ENCODE peak calls at places on chromosomes 12 and 14, in eight cellular contexts. One of them, this sample, is unnamed.
A peak's percentile ranks its signal among the peaks of the same experiment; 100 is the strongest.

GRCh38 chr14:90536092-90536491 is 139.3 kb downstream of the CALM1 start:
- ATAC-seq in Panc1: no peak
- ATAC-seq in activated naive CD8-positive, alpha-beta T cell treated with anti-CD3 and anti-CD28 coated beads, Interleukin-2, amount 50 U/mL, for 24 hours: no peak
- ATAC-seq in DND-41: no peak
- ATAC-seq in stimulated activated effector memory CD8-positive, alpha-beta T cell treated with anti-CD3 and anti-CD28 coated beads, Interleukin-12 subunit alpha, Interleukin-12 subunit beta, amount 100 ng/mL, for 72 hours: no peak
- ATAC-seq in left lobe of liver: peak; percentile 33
- ATAC-seq in activated T-cell treated with anti-CD3 and anti-CD28 coated beads, Interleukin-2, amount 50 U/mL, for 72 hours: no peak
- ATAC-seq in effector memory CD8-positive, alpha-beta T cell: no peak
- ATAC-seq in this sample: no peak

GRCh38 chr12:54439096-54439495 is 20.0 kb upstream of the ITGA5 start:
- ATAC-seq in Panc1: peak; percentile 15
- ATAC-seq in activated naive CD8-positive, alpha-beta T cell treated with anti-CD3 and anti-CD28 coated beads, Interleukin-2, amount 50 U/mL, for 24 hours: no peak
- ATAC-seq in DND-41: no peak
- ATAC-seq in stimulated activated effector memory CD8-positive, alpha-beta T cell treated with anti-CD3 and anti-CD28 coated beads, Interleukin-12 subunit alpha, Interleukin-12 subunit beta, amount 100 ng/mL, for 72 hours: no peak
- ATAC-seq in left lobe of liver: peak; percentile 34
- ATAC-seq in activated T-cell treated with anti-CD3 and anti-CD28 coated beads, Interleukin-2, amount 50 U/mL, for 72 hours: no peak
- ATAC-seq in effector memory CD8-positive, alpha-beta T cell: no peak
- ATAC-seq in this sample: no peak

GRCh38 chr14:64682173-64682710 is 22.0 kb upstream of the PLEKHG3 start:
- ATAC-seq in Panc1: peak; percentile 32
- ATAC-seq in activated naive CD8-positive, alpha-beta T cell treated with anti-CD3 and anti-CD28 coated beads, Interleukin-2, amount 50 U/mL, for 24 hours: no peak
- ATAC-seq in DND-41: no peak
- ATAC-seq in stimulated activated effector memory CD8-positive, alpha-beta T cell treated with anti-CD3 and anti-CD28 coated beads, Interleukin-12 subunit alpha, Interleukin-12 subunit beta, amount 100 ng/mL, for 72 hours: no peak
- ATAC-seq in left lobe of liver: peak; percentile 32
- ATAC-seq in activated T-cell treated with anti-CD3 and anti-CD28 coated beads, Interleukin-2, amount 50 U/mL, for 72 hours: no peak
- ATAC-seq in effector memory CD8-positive, alpha-beta T cell: no peak
- ATAC-seq in this sample: no peak

GRCh38 chr14:55782166-55782565 is 202.2 kb downstream of the KTN1 start:
- ATAC-seq in Panc1: no peak
- ATAC-seq in activated naive CD8-positive, alpha-beta T cell treated with anti-CD3 and anti-CD28 coated beads, Interleukin-2, amount 50 U/mL, for 24 hours: no peak
- ATAC-seq in DND-41: no peak
- ATAC-seq in stimulated activated effector memory CD8-positive, alpha-beta T cell treated with anti-CD3 and anti-CD28 coated beads, Interleukin-12 subunit alpha, Interleukin-12 subunit beta, amount 100 ng/mL, for 72 hours: no peak
- ATAC-seq in left lobe of liver: no peak
- ATAC-seq in activated T-cell treated with anti-CD3 and anti-CD28 coated beads, Interleukin-2, amount 50 U/mL, for 72 hours: no peak
- ATAC-seq in effector memory CD8-positive, alpha-beta T cell: no peak
- ATAC-seq in this sample: peak; percentile 50

GRCh38 chr14:81991998-81992397 is 458.3 kb upstream of the SEL1L start:
- ATAC-seq in Panc1: no peak
- ATAC-seq in activated naive CD8-positive, alpha-beta T cell treated with anti-CD3 and anti-CD28 coated beads, Interleukin-2, amount 50 U/mL, for 24 hours: no peak
- ATAC-seq in DND-41: no peak
- ATAC-seq in stimulated activated effector memory CD8-positive, alpha-beta T cell treated with anti-CD3 and anti-CD28 coated beads, Interleukin-12 subunit alpha, Interleukin-12 subunit beta, amount 100 ng/mL, for 72 hours: no peak
- ATAC-seq in left lobe of liver: peak; percentile 66
- ATAC-seq in activated T-cell treated with anti-CD3 and anti-CD28 coated beads, Interleukin-2, amount 50 U/mL, for 72 hours: no peak
- ATAC-seq in effector memory CD8-positive, alpha-beta T cell: no peak
- ATAC-seq in this sample: no peak

GRCh38 chr12:8922544-8922943 is 8.2 kb downstream of the PHC1 start:
- ATAC-seq in Panc1: no peak
- ATAC-seq in activated naive CD8-positive, alpha-beta T cell treated with anti-CD3 and anti-CD28 coated beads, Interleukin-2, amount 50 U/mL, for 24 hours: no peak
- ATAC-seq in DND-41: no peak
- ATAC-seq in stimulated activated effector memory CD8-positive, alpha-beta T cell treated with anti-CD3 and anti-CD28 coated beads, Interleukin-12 subunit alpha, Interleukin-12 subunit beta, amount 100 ng/mL, for 72 hours: no peak
- ATAC-seq in left lobe of liver: no peak
- ATAC-seq in activated T-cell treated with anti-CD3 and anti-CD28 coated beads, Interleukin-2, amount 50 U/mL, for 72 hours: no peak
- ATAC-seq in effector memory CD8-positive, alpha-beta T cell: no peak
- ATAC-seq in this sample: no peak

GRCh38 chr12:122984612-122985358 is 4.3 kb downstream of the ARL6IP4 start:
- ATAC-seq in Panc1: no peak
- ATAC-seq in activated naive CD8-positive, alpha-beta T cell treated with anti-CD3 and anti-CD28 coated beads, Interleukin-2, amount 50 U/mL, for 24 hours: no peak
- ATAC-seq in DND-41: no peak
- ATAC-seq in stimulated activated effector memory CD8-positive, alpha-beta T cell treated with anti-CD3 and anti-CD28 coated beads, Interleukin-12 subunit alpha, Interleukin-12 subunit beta, amount 100 ng/mL, for 72 hours: no peak
- ATAC-seq in left lobe of liver: peak; percentile 53
- ATAC-seq in activated T-cell treated with anti-CD3 and anti-CD28 coated beads, Interleukin-2, amount 50 U/mL, for 72 hours: no peak
- ATAC-seq in effector memory CD8-positive, alpha-beta T cell: no peak
- ATAC-seq in this sample: no peak

GRCh38 chr12:2344892-2345291 is 292.1 kb downstream of the CACNA1C start:
- ATAC-seq in Panc1: no peak
- ATAC-seq in activated naive CD8-positive, alpha-beta T cell treated with anti-CD3 and anti-CD28 coated beads, Interleukin-2, amount 50 U/mL, for 24 hours: no peak
- ATAC-seq in DND-41: no peak
- ATAC-seq in stimulated activated effector memory CD8-positive, alpha-beta T cell treated with anti-CD3 and anti-CD28 coated beads, Interleukin-12 subunit alpha, Interleukin-12 subunit beta, amount 100 ng/mL, for 72 hours: no peak
- ATAC-seq in left lobe of liver: no peak
- ATAC-seq in activated T-cell treated with anti-CD3 and anti-CD28 coated beads, Interleukin-2, amount 50 U/mL, for 72 hours: no peak
- ATAC-seq in effector memory CD8-positive, alpha-beta T cell: no peak
- ATAC-seq in this sample: no peak

GRCh38 chr12:82912406-82912805 is 225.7 kb downstream of the TMTC2 start:
- ATAC-seq in Panc1: no peak
- ATAC-seq in activated naive CD8-positive, alpha-beta T cell treated with anti-CD3 and anti-CD28 coated beads, Interleukin-2, amount 50 U/mL, for 24 hours: no peak
- ATAC-seq in DND-41: no peak
- ATAC-seq in stimulated activated effector memory CD8-positive, alpha-beta T cell treated with anti-CD3 and anti-CD28 coated beads, Interleukin-12 subunit alpha, Interleukin-12 subunit beta, amount 100 ng/mL, for 72 hours: no peak
- ATAC-seq in left lobe of liver: no peak
- ATAC-seq in activated T-cell treated with anti-CD3 and anti-CD28 coated beads, Interleukin-2, amount 50 U/mL, for 72 hours: no peak
- ATAC-seq in effector memory CD8-positive, alpha-beta T cell: no peak
- ATAC-seq in this sample: no peak

GRCh38 chr12:92141585-92142244 is 3.9 kb downstream of the BTG1 start:
- ATAC-seq in Panc1: no peak
- ATAC-seq in activated naive CD8-positive, alpha-beta T cell treated with anti-CD3 and anti-CD28 coated beads, Interleukin-2, amount 50 U/mL, for 24 hours: no peak
- ATAC-seq in DND-41: no peak
- ATAC-seq in stimulated activated effector memory CD8-positive, alpha-beta T cell treated with anti-CD3 and anti-CD28 coated beads, Interleukin-12 subunit alpha, Interleukin-12 subunit beta, amount 100 ng/mL, for 72 hours: no peak
- ATAC-seq in left lobe of liver: no peak
- ATAC-seq in activated T-cell treated with anti-CD3 and anti-CD28 coated beads, Interleukin-2, amount 50 U/mL, for 72 hours: no peak
- ATAC-seq in effector memory CD8-positive, alpha-beta T cell: no peak
- ATAC-seq in this sample: no peak

GRCh38 chr14:55355922-55356321 is 55.7 kb downstream of the ATG14 start:
- ATAC-seq in Panc1: no peak
- ATAC-seq in activated naive CD8-positive, alpha-beta T cell treated with anti-CD3 and anti-CD28 coated beads, Interleukin-2, amount 50 U/mL, for 24 hours: no peak
- ATAC-seq in DND-41: no peak
- ATAC-seq in stimulated activated effector memory CD8-positive, alpha-beta T cell treated with anti-CD3 and anti-CD28 coated beads, Interleukin-12 subunit alpha, Interleukin-12 subunit beta, amount 100 ng/mL, for 72 hours: no peak
- ATAC-seq in left lobe of liver: no peak
- ATAC-seq in activated T-cell treated with anti-CD3 and anti-CD28 coated beads, Interleukin-2, amount 50 U/mL, for 72 hours: no peak
- ATAC-seq in effector memory CD8-positive, alpha-beta T cell: no peak
- ATAC-seq in this sample: no peak

GRCh38 chr12:91667698-91668097 is 477.9 kb downstream of the BTG1 start:
- ATAC-seq in Panc1: no peak
- ATAC-seq in activated naive CD8-positive, alpha-beta T cell treated with anti-CD3 and anti-CD28 coated beads, Interleukin-2, amount 50 U/mL, for 24 hours: no peak
- ATAC-seq in DND-41: no peak
- ATAC-seq in stimulated activated effector memory CD8-positive, alpha-beta T cell treated with anti-CD3 and anti-CD28 coated beads, Interleukin-12 subunit alpha, Interleukin-12 subunit beta, amount 100 ng/mL, for 72 hours: no peak
- ATAC-seq in left lobe of liver: no peak
- ATAC-seq in activated T-cell treated with anti-CD3 and anti-CD28 coated beads, Interleukin-2, amount 50 U/mL, for 72 hours: no peak
- ATAC-seq in effector memory CD8-positive, alpha-beta T cell: no peak
- ATAC-seq in this sample: peak; percentile 32

GRCh38 chr14:55025948-55026347 is 951 bp downstream of the WDHD1 start:
- ATAC-seq in Panc1: no peak
- ATAC-seq in activated naive CD8-positive, alpha-beta T cell treated with anti-CD3 and anti-CD28 coated beads, Interleukin-2, amount 50 U/mL, for 24 hours: no peak
- ATAC-seq in DND-41: no peak
- ATAC-seq in stimulated activated effector memory CD8-positive, alpha-beta T cell treated with anti-CD3 and anti-CD28 coated beads, Interleukin-12 subunit alpha, Interleukin-12 subunit beta, amount 100 ng/mL, for 72 hours: no peak
- ATAC-seq in left lobe of liver: no peak
- ATAC-seq in activated T-cell treated with anti-CD3 and anti-CD28 coated beads, Interleukin-2, amount 50 U/mL, for 72 hours: no peak
- ATAC-seq in effector memory CD8-positive, alpha-beta T cell: no peak
- ATAC-seq in this sample: no peak

GRCh38 chr12:124722871-124723270 is 140.8 kb downstream of the SCARB1 start:
- ATAC-seq in Panc1: no peak
- ATAC-seq in activated naive CD8-positive, alpha-beta T cell treated with anti-CD3 and anti-CD28 coated beads, Interleukin-2, amount 50 U/mL, for 24 hours: no peak
- ATAC-seq in DND-41: no peak
- ATAC-seq in stimulated activated effector memory CD8-positive, alpha-beta T cell treated with anti-CD3 and anti-CD28 coated beads, Interleukin-12 subunit alpha, Interleukin-12 subunit beta, amount 100 ng/mL, for 72 hours: no peak
- ATAC-seq in left lobe of liver: no peak
- ATAC-seq in activated T-cell treated with anti-CD3 and anti-CD28 coated beads, Interleukin-2, amount 50 U/mL, for 72 hours: no peak
- ATAC-seq in effector memory CD8-positive, alpha-beta T cell: no peak
- ATAC-seq in this sample: no peak

GRCh38 chr12:18546399-18546798 is 191.4 kb downstream of the PLCZ1 start:
- ATAC-seq in Panc1: no peak
- ATAC-seq in activated naive CD8-positive, alpha-beta T cell treated with anti-CD3 and anti-CD28 coated beads, Interleukin-2, amount 50 U/mL, for 24 hours: no peak
- ATAC-seq in DND-41: no peak
- ATAC-seq in stimulated activated effector memory CD8-positive, alpha-beta T cell treated with anti-CD3 and anti-CD28 coated beads, Interleukin-12 subunit alpha, Interleukin-12 subunit beta, amount 100 ng/mL, for 72 hours: no peak
- ATAC-seq in left lobe of liver: peak; percentile 92
- ATAC-seq in activated T-cell treated with anti-CD3 and anti-CD28 coated beads, Interleukin-2, amount 50 U/mL, for 72 hours: no peak
- ATAC-seq in effector memory CD8-positive, alpha-beta T cell: no peak
- ATAC-seq in this sample: no peak

GRCh38 chr12:62291888-62292760 is 31.9 kb downstream of the USP15 start:
- ATAC-seq in Panc1: peak; percentile 63
- ATAC-seq in activated naive CD8-positive, alpha-beta T cell treated with anti-CD3 and anti-CD28 coated beads, Interleukin-2, amount 50 U/mL, for 24 hours: peak; percentile 98
- ATAC-seq in DND-41: peak; percentile 15
- ATAC-seq in stimulated activated effector memory CD8-positive, alpha-beta T cell treated with anti-CD3 and anti-CD28 coated beads, Interleukin-12 subunit alpha, Interleukin-12 subunit beta, amount 100 ng/mL, for 72 hours: peak; percentile 96
- ATAC-seq in left lobe of liver: peak; percentile 56
- ATAC-seq in activated T-cell treated with anti-CD3 and anti-CD28 coated beads, Interleukin-2, amount 50 U/mL, for 72 hours: peak; percentile 87
- ATAC-seq in effector memory CD8-positive, alpha-beta T cell: no peak
- ATAC-seq in this sample: peak; percentile 92

GRCh38 chr14:71449316-71450055 is 482.7 kb upstream of the RGS6 start:
- ATAC-seq in Panc1: no peak
- ATAC-seq in activated naive CD8-positive, alpha-beta T cell treated with anti-CD3 and anti-CD28 coated beads, Interleukin-2, amount 50 U/mL, for 24 hours: no peak
- ATAC-seq in DND-41: no peak
- ATAC-seq in stimulated activated effector memory CD8-positive, alpha-beta T cell treated with anti-CD3 and anti-CD28 coated beads, Interleukin-12 subunit alpha, Interleukin-12 subunit beta, amount 100 ng/mL, for 72 hours: no peak
- ATAC-seq in left lobe of liver: no peak
- ATAC-seq in activated T-cell treated with anti-CD3 and anti-CD28 coated beads, Interleukin-2, amount 50 U/mL, for 72 hours: no peak
- ATAC-seq in effector memory CD8-positive, alpha-beta T cell: no peak
- ATAC-seq in this sample: no peak